ENCODE peak calls at places on chromosomes 1 and 21, in five cellular contexts. L, U, N, E and J are unnamed samples. For H3K36me3, the result is how much of the 10 kb centered on the place peaks cover.

GRCh38 chr21:37658994-37659458 is 257.2 kb downstream of the KCNJ6 start:
- DNase-seq in U (no peak), E (peak), N (peak), L (no peak), J (no peak)

GRCh38 chr1:225926551-225927113 is 2.6 kb upstream of the PYCR2 start:
- DNase-seq in N (no peak), L (no peak), U (no peak), E (no peak), J (no peak)

GRCh38 chr1:156033011-156033410 is 12.3 kb upstream of the SSR2 start:
- DNase-seq in L (no peak), N (no peak), E (no peak), U (no peak), J (no peak)

GRCh38 chr1:207495816-207496792 is at the start of gene CR1:
- DNase-seq in L (peak), U (no peak), N (no peak), E (no peak), J (peak)

GRCh38 chr1:181104790-181105133 is 16.3 kb downstream of the IER5 start:
- DNase-seq in L (peak), N (no peak), E (peak), U (peak), J (no peak)

GRCh38 chr1:204863024-204863423 is 7.6 kb upstream of the NFASC start:
- DNase-seq in N (no peak), E (peak), L (no peak), U (no peak), J (no peak)

GRCh38 chr1:27049607-27050006 is 37.0 kb upstream of the TENT5B start:
- DNase-seq in E (no peak), L (no peak), N (no peak), U (no peak), J (no peak)

GRCh38 chr1:98903261-98903660 is 101.4 kb downstream of the PLPPR5 start:
- DNase-seq in L (no peak), N (no peak), U (no peak), E (no peak), J (no peak)

GRCh38 chr1:169484683-169485426 is 889 bp downstream of the SLC19A2 start:
- DNase-seq in L (peak), U (no peak), N (peak), E (peak), J (peak)

GRCh38 chr1:245872475-245872874 is 634.6 kb downstream of the SMYD3 start:
- DNase-seq in N (no peak), U (no peak), L (no peak), E (no peak), J (no peak)

GRCh38 chr1:61754545-61754944 is 12.3 kb downstream of the PATJ start:
- DNase-seq in N (no peak), L (no peak), E (no peak), U (no peak), J (no peak)

GRCh38 chr1:201214461-201214860 is 23.8 kb downstream of the IGFN1 start:
- DNase-seq in E (no peak), U (no peak), N (no peak), L (peak), J (no peak)
- H3K4me3 ChIP-seq in E (no peak), U (no peak), N (no peak), L (no peak), J (no peak)

DNA sequence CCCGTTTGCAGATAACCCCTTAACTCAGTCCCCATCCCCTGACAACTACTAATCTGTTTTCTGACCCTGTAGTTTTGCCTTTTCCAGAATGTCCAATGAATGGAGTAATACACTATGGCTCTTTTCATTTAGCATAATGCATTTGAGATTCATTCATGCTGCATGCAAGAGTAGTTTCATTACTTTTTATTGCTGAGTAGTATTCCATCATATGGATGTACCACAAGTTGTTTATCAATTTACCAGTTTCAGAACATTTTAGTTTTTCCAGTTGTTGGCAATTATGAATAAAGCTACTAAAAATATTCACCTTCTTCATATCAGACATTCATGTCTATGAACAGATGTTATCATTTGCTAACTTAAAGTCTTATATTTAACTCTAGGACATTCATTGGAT is 45.3 kb downstream of the STXBP3 start:
- DNase-seq in E (no peak), N (no peak), U (no peak), L (no peak), J (no peak)
- H3K36me3 ChIP-seq in E (under half), N (under half), U (under half), L (under half), J (under half)

DNA sequence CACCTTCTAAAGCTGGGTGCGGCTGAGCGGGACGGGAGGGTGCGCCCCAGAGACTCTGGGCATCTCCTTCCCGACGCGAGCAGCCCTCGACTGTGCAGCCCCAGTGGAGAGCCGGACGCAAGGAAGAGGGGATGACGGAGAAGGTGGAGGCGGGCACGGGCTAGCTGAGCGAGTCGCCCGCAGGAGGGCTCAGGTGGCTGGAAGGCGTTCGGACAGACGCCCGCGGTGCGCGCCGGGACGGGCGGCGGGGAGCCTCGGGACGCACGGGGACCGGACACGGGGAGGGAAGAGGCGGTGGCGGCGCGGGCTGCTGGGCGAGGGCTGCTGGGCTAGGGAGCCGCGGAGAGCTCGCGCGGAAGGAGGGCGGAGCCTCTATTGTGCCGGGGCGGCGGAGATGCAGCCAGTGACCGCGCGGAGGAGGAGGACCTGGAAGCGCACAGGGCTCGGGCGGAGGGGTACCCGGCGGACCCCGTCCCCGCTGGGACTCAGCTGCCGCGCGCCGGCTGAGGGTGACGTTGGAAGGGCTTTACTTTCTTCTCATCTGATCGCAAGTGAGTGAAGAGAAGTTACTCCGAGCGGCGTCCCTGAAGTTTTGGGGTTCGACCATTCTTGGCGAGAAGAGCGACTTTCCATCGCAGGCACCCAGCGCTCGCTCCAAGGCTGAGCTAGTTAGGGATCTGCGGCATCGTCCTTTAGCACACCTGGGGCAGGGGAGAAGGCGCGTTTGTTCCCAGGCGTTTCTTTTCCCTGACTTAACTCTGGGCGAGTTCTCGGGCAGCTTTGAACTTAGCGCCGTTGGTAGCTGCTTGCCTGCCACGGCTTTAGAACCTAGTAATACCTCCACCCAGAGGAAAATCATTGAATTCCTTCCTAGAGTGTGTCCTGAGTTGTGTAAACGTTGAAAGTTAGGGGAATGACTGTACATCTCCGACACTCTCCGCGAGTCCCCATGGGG is at the start of gene OLFML2B:
- DNase-seq in L (peak), U (no peak), E (peak), N (peak), J (peak)
- TF ChIP-seq CTCF in L (no peak), U (no peak), E (peak), N (peak), J (no peak)

GRCh38 chr1:35073265-35073811 is 5.8 kb upstream of the ZMYM1 start:
- DNase-seq in E (no peak), L (no peak), U (no peak), N (no peak), J (no peak)

GRCh38 chr1:35069746-35070145 is 9.4 kb upstream of the ZMYM1 start:
- DNase-seq in E (no peak), N (no peak), L (no peak), U (no peak), J (no peak)
- H3K4me3 ChIP-seq in E (no peak), N (no peak), L (no peak), U (no peak), J (no peak)